ENCODE peak calls at places on chromosomes 6 and 20, in six cellular contexts. M is Daoy, W is lower leg skin, K is EH, Z is chondrocyte, F is left lung. N is an unnamed sample.

GRCh38 chr20:57509665-57510237 is 15.2 kb downstream of the CTCFL start:
- DNase-seq in M (peak), W (no peak), K (peak), Z (no peak), F (no peak), N (peak)

GRCh38 chr6:151440930-151441329 is 11.0 kb downstream of the RMND1 start:
- DNase-seq in M (no peak), W (no peak), K (peak), Z (no peak), F (no peak), N (peak)

GRCh38 chr6:27479319-27480182 is 6.6 kb upstream of the ZNF184 start:
- DNase-seq in M (peak), W (peak), K (peak), Z (no peak), F (peak), N (peak)

GRCh38 chr6:2155206-2155605 is 90.2 kb downstream of the GMDS start:
- DNase-seq in M (no peak), W (no peak), K (no peak), Z (no peak), F (no peak), N (no peak)

GRCh38 chr6:13383280-13384163 is 55.2 kb upstream of the TBC1D7 start:
- DNase-seq in M (peak), W (no peak), K (no peak), Z (no peak), F (no peak), N (peak)

GRCh38 chr6:123658848-123659247 is 22.1 kb upstream of the TRDN start:
- DNase-seq in M (no peak), W (no peak), K (no peak), Z (no peak), F (no peak), N (no peak)

GRCh38 chr20:17430515-17430914 is 100.7 kb downstream of the BFSP1 start:
- DNase-seq in M (no peak), W (no peak), K (no peak), Z (no peak), F (no peak), N (no peak)

GRCh38 chr6:33633462-33634158 is 12.5 kb downstream of the ITPR3 start:
- DNase-seq in M (peak), W (peak), K (peak), Z (no peak), F (peak), N (peak)

N was measured in bronchial epithelial cell.